ENCODE peak calls at places on chromosome 2, in seven cellular contexts. S is psoas muscle; D is stimulated activated CD8-positive, alpha-beta memory T cell treated with anti-CD3 and anti-CD28 coated beads, Interleukin-7, amount 100 ng/mL, for 1 hour; E is HS-27A; Y is M059J; Z is endothelial cell; I is fibroblast of lung. U is an unnamed sample.

GRCh38 chr2:201618744-201619654 is 24.3 kb downstream of the TMEM237 start:
- DNase-seq in S (peak; percentile 79), D (no peak), E (no peak), Y (no peak), Z (peak; percentile 18), I (peak; percentile 78), U (peak; percentile 83)

GRCh38 chr2:188984680-188985079 is 10.5 kb downstream of the COL3A1 start:
- DNase-seq in S (no peak), D (no peak), E (peak; percentile 74), Y (peak; percentile 72), Z (no peak), I (peak; percentile 89), U (peak; percentile 68)

GRCh38 chr2:128473175-128474013 is 154.7 kb upstream of the HS6ST1 start:
- DNase-seq in S (peak; percentile 50), D (no peak), E (no peak), Y (no peak), Z (no peak), I (peak; percentile 86), U (no peak)

GRCh38 chr2:74020717-74021406 is 36.2 kb downstream of the TET3 start:
- DNase-seq in S (no peak), D (no peak), E (no peak), Y (no peak), Z (no peak), I (no peak), U (no peak)

GRCh38 chr2:128791120-128791982 is 472.7 kb upstream of the HS6ST1 start:
- DNase-seq in S (no peak), D (no peak), E (no peak), Y (no peak), Z (no peak), I (no peak), U (peak; percentile 12)

GRCh38 chr2:202339052-202339870 is 36.9 kb upstream of the BMPR2 start:
- DNase-seq in S (no peak), D (no peak), E (no peak), Y (peak; percentile 12), Z (no peak), I (peak; percentile 71), U (no peak)

GRCh38 chr2:157837851-157838441 is 38.2 kb downstream of the ACVR1 start:
- DNase-seq in S (peak; percentile 62), D (no peak), E (no peak), Y (peak; percentile 25), Z (no peak), I (peak; percentile 66), U (peak; percentile 23)

GRCh38 chr2:155301221-155301620 is 602.7 kb downstream of the KCNJ3 start:
- DNase-seq in S (no peak), D (no peak), E (no peak), Y (no peak), Z (no peak), I (no peak), U (no peak)

GRCh38 chr2:220001693-220002260 is 374.3 kb downstream of the SLC4A3 start:
- DNase-seq in S (no peak), D (no peak), E (peak; percentile 52), Y (peak; percentile 57), Z (no peak), I (peak; percentile 55), U (no peak)

GRCh38 chr2:62672601-62673000 is 32.9 kb upstream of the EHBP1 start:
- DNase-seq in S (no peak), D (no peak), E (peak; percentile 73), Y (peak; percentile 77), Z (peak; percentile 9), I (peak; percentile 6), U (no peak)

U was measured in tibial artery.